ENCODE peak calls at places on chromosomes 16 and 17, in eight cellular contexts. One of them, this sample, is unnamed. For H3K27me3 and H3K36me3, the result is how much of the 10 kb centered on the place peaks cover.

GRCh38 chr16:761580-761979 is 1.0 kb downstream of the MSLN start:
- DNase-seq in GM12878: no peak
- DNase-seq in HCT116: no peak
- DNase-seq in DND-41: no peak
- DNase-seq in iPS DF 6.9: no peak
- DNase-seq in sigmoid colon: no peak
- DNase-seq in adrenal gland: no peak
- DNase-seq in CD4-positive, alpha-beta memory T cell: no peak
- DNase-seq in this sample: no peak

GRCh38 chr16:943971-944370 is 26.8 kb downstream of the LMF1 start:
- DNase-seq in GM12878: no peak
- DNase-seq in HCT116: no peak
- DNase-seq in DND-41: no peak
- DNase-seq in iPS DF 6.9: no peak
- DNase-seq in sigmoid colon: no peak
- DNase-seq in adrenal gland: no peak
- DNase-seq in CD4-positive, alpha-beta memory T cell: no peak
- DNase-seq in this sample: no peak

GRCh38 chr17:32523827-32524552 is 37.2 kb downstream of the CDK5R1 start:
- DNase-seq in GM12878: peak
- DNase-seq in HCT116: no peak
- DNase-seq in DND-41: no peak
- DNase-seq in iPS DF 6.9: no peak
- DNase-seq in sigmoid colon: peak
- DNase-seq in adrenal gland: no peak
- DNase-seq in CD4-positive, alpha-beta memory T cell: peak
- DNase-seq in this sample: no peak

GRCh38 chr17:4678448-4679026 is 25.4 kb downstream of the PELP1 start:
- DNase-seq in GM12878: no peak
- DNase-seq in HCT116: peak
- DNase-seq in DND-41: no peak
- DNase-seq in iPS DF 6.9: no peak
- DNase-seq in sigmoid colon: no peak
- DNase-seq in adrenal gland: no peak
- DNase-seq in CD4-positive, alpha-beta memory T cell: no peak
- DNase-seq in this sample: no peak

GRCh38 chr17:58786586-58787295 is 31.1 kb downstream of the PPM1E start:
- DNase-seq in GM12878: no peak
- DNase-seq in HCT116: peak
- DNase-seq in DND-41: no peak
- DNase-seq in iPS DF 6.9: no peak
- DNase-seq in sigmoid colon: no peak
- DNase-seq in adrenal gland: peak
- DNase-seq in CD4-positive, alpha-beta memory T cell: no peak
- DNase-seq in this sample: no peak

GRCh38 chr17:78197147-78197830 is 10.1 kb downstream of the AFMID start:
- DNase-seq in GM12878: no peak
- DNase-seq in HCT116: no peak
- DNase-seq in DND-41: no peak
- DNase-seq in iPS DF 6.9: no peak
- DNase-seq in sigmoid colon: no peak
- DNase-seq in adrenal gland: no peak
- DNase-seq in CD4-positive, alpha-beta memory T cell: no peak
- DNase-seq in this sample: peak

GRCh38 chr17:44002141-44002848 is 2.1 kb upstream of the NAGS start:
- DNase-seq in GM12878: no peak
- DNase-seq in HCT116: no peak
- DNase-seq in DND-41: no peak
- DNase-seq in iPS DF 6.9: no peak
- DNase-seq in sigmoid colon: no peak
- DNase-seq in adrenal gland: no peak
- DNase-seq in CD4-positive, alpha-beta memory T cell: no peak
- DNase-seq in this sample: no peak

GRCh38 chr16:29877266-29877961 is 14.4 kb upstream of the CDIPT start:
- DNase-seq in GM12878: peak
- DNase-seq in HCT116: peak
- DNase-seq in DND-41: peak
- DNase-seq in iPS DF 6.9: peak
- DNase-seq in sigmoid colon: no peak
- DNase-seq in adrenal gland: peak
- DNase-seq in CD4-positive, alpha-beta memory T cell: peak
- DNase-seq in this sample: peak

GRCh38 chr16:87713469-87714229 is 52.1 kb downstream of the KLHDC4 start:
- DNase-seq in GM12878: no peak
- DNase-seq in HCT116: no peak
- DNase-seq in DND-41: no peak
- DNase-seq in iPS DF 6.9: no peak
- DNase-seq in sigmoid colon: no peak
- DNase-seq in adrenal gland: no peak
- DNase-seq in CD4-positive, alpha-beta memory T cell: peak
- DNase-seq in this sample: no peak

GRCh38 chr16:84670063-84670462 is 21.8 kb downstream of the KLHL36 start:
- DNase-seq in GM12878: no peak
- DNase-seq in HCT116: no peak
- DNase-seq in DND-41: no peak
- DNase-seq in iPS DF 6.9: no peak
- DNase-seq in sigmoid colon: no peak
- DNase-seq in adrenal gland: no peak
- DNase-seq in CD4-positive, alpha-beta memory T cell: no peak
- DNase-seq in this sample: peak

GRCh38 chr17:14144513-14144912 is 75.2 kb downstream of the COX10 start:
- DNase-seq in GM12878: no peak
- DNase-seq in HCT116: no peak
- DNase-seq in DND-41: no peak
- DNase-seq in iPS DF 6.9: no peak
- DNase-seq in sigmoid colon: no peak
- DNase-seq in adrenal gland: no peak
- DNase-seq in CD4-positive, alpha-beta memory T cell: no peak
- DNase-seq in this sample: no peak

GRCh38 chr17:80765241-80766022 is 220.8 kb downstream of the RPTOR start:
- DNase-seq in GM12878: no peak
- DNase-seq in HCT116: no peak
- DNase-seq in DND-41: peak
- DNase-seq in iPS DF 6.9: no peak
- DNase-seq in sigmoid colon: peak
- DNase-seq in adrenal gland: no peak
- DNase-seq in CD4-positive, alpha-beta memory T cell: no peak
- DNase-seq in this sample: no peak

GRCh38 chr17:32283745-32284207 is 18.1 kb downstream of the RHBDL3 start:
- DNase-seq in GM12878: no peak
- DNase-seq in HCT116: no peak
- DNase-seq in DND-41: peak
- DNase-seq in iPS DF 6.9: no peak
- DNase-seq in sigmoid colon: no peak
- DNase-seq in adrenal gland: no peak
- DNase-seq in CD4-positive, alpha-beta memory T cell: no peak
- DNase-seq in this sample: peak

GRCh38 chr17:33234930-33235685 is 58.0 kb downstream of the ASIC2 start:
- DNase-seq in GM12878: no peak
- DNase-seq in HCT116: no peak
- DNase-seq in DND-41: no peak
- DNase-seq in iPS DF 6.9: no peak
- DNase-seq in sigmoid colon: peak
- DNase-seq in adrenal gland: peak
- DNase-seq in CD4-positive, alpha-beta memory T cell: no peak
- DNase-seq in this sample: no peak

GRCh38 chr16:55993088-55993487 is 117.9 kb upstream of the CES5A start:
- DNase-seq in GM12878: no peak
- DNase-seq in HCT116: no peak
- DNase-seq in DND-41: no peak
- DNase-seq in iPS DF 6.9: no peak
- DNase-seq in sigmoid colon: no peak
- DNase-seq in adrenal gland: no peak
- DNase-seq in CD4-positive, alpha-beta memory T cell: no peak
- DNase-seq in this sample: no peak

GRCh38 chr17:330993-331701 is 21.5 kb downstream of the RPH3AL start:
- DNase-seq in GM12878: no peak
- DNase-seq in HCT116: no peak
- DNase-seq in DND-41: peak
- DNase-seq in iPS DF 6.9: no peak
- DNase-seq in sigmoid colon: peak
- DNase-seq in adrenal gland: peak
- DNase-seq in CD4-positive, alpha-beta memory T cell: peak
- DNase-seq in this sample: no peak
- H3K4me3 ChIP-seq in GM12878: no peak
- H3K4me3 ChIP-seq in HCT116: no peak
- H3K4me3 ChIP-seq in DND-41: no peak
- H3K4me3 ChIP-seq in iPS DF 6.9: no peak
- H3K4me3 ChIP-seq in sigmoid colon: peak
- H3K4me3 ChIP-seq in adrenal gland: no peak
- H3K4me3 ChIP-seq in CD4-positive, alpha-beta memory T cell: no peak
- H3K4me3 ChIP-seq in this sample: no peak

DNA sequence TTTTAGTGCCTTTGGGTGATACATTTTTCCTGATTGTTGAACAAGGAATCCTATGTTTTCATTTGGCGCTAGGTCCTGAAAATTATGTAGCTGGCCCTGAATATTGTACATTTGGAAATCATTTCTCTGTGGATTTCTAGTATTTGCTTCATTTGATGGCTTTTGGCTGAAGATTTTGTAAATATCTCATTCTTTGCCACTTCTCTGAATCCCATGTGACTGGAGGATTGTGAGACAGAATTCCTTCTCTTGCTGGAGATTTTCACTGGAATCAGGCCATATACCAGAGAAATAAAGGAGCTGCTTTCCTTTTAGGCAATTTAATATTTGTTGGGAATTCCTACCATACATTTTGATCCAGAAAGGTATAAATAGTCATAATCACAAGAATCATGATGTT is 8.6 kb downstream of the KRT28 start:
- DNase-seq in GM12878: no peak
- DNase-seq in HCT116: no peak
- DNase-seq in DND-41: no peak
- DNase-seq in iPS DF 6.9: no peak
- DNase-seq in sigmoid colon: no peak
- DNase-seq in adrenal gland: no peak
- DNase-seq in CD4-positive, alpha-beta memory T cell: no peak
- DNase-seq in this sample: no peak
- H3K27me3 ChIP-seq in GM12878: under half
- H3K27me3 ChIP-seq in HCT116: under half
- H3K27me3 ChIP-seq in DND-41: under half
- H3K27me3 ChIP-seq in iPS DF 6.9: under half
- H3K27me3 ChIP-seq in sigmoid colon: under half
- H3K27me3 ChIP-seq in adrenal gland: under half
- H3K27me3 ChIP-seq in CD4-positive, alpha-beta memory T cell: under half
- H3K27me3 ChIP-seq in this sample: under half

DNA sequence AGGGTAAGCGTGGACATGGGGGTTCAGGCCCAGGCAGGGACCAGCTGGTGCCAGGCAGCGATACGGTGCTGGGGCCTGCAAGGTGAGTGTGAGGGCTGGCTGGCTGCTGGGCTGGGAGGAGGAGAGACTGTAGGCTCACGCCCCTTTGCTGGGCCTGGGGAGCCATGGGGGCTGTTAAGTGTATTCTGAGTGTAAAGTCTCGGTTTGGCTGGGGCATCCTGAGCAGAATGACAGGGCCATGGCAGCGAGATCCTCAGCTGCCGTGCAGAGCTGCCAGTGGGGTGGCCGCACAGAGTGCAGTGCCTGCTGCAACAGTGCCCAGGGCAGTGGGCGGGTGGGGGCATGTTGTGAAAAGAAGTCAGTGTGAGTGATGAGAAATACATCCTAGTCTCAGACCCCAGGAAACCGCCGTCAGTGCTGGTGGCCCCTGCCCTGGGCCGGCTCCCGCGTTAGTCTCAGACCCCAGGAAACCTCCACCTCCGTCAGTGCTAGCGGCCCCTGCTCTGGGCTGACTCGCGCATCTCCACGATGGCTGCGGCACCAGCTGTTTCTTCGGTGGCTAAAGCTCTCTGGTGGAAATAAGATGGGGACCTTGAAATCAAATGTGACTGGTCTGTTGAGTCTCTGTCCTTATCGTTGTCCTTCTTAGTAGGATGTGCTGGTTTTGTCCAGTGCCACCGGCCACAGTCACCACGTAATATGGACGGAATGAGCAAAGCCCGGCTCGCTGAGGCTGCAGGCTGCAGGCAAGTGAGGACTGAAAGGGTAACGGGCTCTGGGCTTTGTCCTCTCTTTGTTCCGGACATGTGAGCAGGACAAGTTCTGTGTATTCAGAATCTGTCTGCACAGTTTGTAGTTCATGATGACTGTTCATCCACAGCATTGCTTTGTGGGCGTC is 22.9 kb downstream of the ACSF3 start:
- DNase-seq in GM12878: no peak
- DNase-seq in HCT116: no peak
- DNase-seq in DND-41: no peak
- DNase-seq in iPS DF 6.9: no peak
- DNase-seq in sigmoid colon: no peak
- DNase-seq in adrenal gland: peak
- DNase-seq in CD4-positive, alpha-beta memory T cell: no peak
- DNase-seq in this sample: no peak
- H3K36me3 ChIP-seq in GM12878: under half
- H3K36me3 ChIP-seq in HCT116: under half
- H3K36me3 ChIP-seq in DND-41: half or more
- H3K36me3 ChIP-seq in iPS DF 6.9: under half
- H3K36me3 ChIP-seq in sigmoid colon: half or more
- H3K36me3 ChIP-seq in adrenal gland: under half
- H3K36me3 ChIP-seq in CD4-positive, alpha-beta memory T cell: under half
- H3K36me3 ChIP-seq in this sample: under half

DNA sequence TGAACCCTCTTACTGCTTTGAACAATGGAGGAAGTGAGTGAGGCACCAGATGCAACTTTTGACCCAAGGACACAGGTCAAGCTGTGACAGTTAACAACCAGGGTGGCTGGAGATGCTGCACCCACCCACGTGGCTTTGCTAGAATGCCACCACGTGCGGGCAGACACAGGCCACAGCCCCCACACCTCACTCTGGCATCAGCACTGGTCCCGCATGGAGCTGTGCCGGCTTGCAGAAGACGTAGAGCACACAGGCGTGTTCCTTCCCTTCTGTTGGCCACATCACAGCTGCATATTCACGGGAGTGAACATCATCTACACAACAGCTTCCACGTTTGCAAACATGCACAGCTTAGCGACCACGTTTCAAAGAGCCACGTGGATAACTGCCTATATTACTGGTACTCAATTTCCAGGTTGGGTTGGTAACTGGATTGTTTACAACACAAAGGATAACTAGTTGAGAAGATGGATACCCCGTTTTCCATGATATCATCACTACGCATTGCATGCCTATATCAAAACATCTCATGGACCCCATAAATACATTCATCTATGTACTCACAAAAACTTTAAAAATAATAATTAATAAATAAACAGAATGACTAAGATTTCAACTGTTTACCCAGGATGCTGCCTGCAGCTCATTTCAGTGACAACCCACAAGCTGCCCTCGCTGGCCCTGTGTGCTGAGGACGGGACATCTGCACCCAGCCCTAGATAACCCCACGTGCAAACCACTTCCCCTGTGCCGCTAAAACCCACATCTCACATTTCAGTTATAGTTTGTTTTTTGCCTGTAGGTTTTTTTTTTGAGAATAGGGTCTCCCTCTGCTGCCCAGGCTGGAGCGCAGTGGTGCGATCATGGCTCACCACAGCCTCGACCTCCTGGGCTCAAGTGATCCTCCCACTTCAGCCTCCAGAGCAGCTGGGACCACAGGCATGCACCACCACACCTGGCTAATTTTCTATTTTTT is 132.0 kb downstream of the ANKRD11 start:
- DNase-seq in GM12878: no peak
- DNase-seq in HCT116: no peak
- DNase-seq in DND-41: peak
- DNase-seq in iPS DF 6.9: no peak
- DNase-seq in sigmoid colon: no peak
- DNase-seq in adrenal gland: no peak
- DNase-seq in CD4-positive, alpha-beta memory T cell: peak
- DNase-seq in this sample: no peak
- H3K4me3 ChIP-seq in GM12878: no peak
- H3K4me3 ChIP-seq in HCT116: no peak
- H3K4me3 ChIP-seq in DND-41: no peak
- H3K4me3 ChIP-seq in iPS DF 6.9: no peak
- H3K4me3 ChIP-seq in sigmoid colon: no peak
- H3K4me3 ChIP-seq in adrenal gland: no peak
- H3K4me3 ChIP-seq in CD4-positive, alpha-beta memory T cell: peak
- H3K4me3 ChIP-seq in this sample: no peak

GRCh38 chr17:47751471-47751870 is 18.4 kb downstream of the TBX21 start:
- DNase-seq in GM12878: no peak
- DNase-seq in HCT116: no peak
- DNase-seq in DND-41: no peak
- DNase-seq in iPS DF 6.9: no peak
- DNase-seq in sigmoid colon: no peak
- DNase-seq in adrenal gland: no peak
- DNase-seq in CD4-positive, alpha-beta memory T cell: no peak
- DNase-seq in this sample: no peak
- H3K27me3 ChIP-seq in GM12878: under half
- H3K27me3 ChIP-seq in HCT116: under half
- H3K27me3 ChIP-seq in DND-41: under half
- H3K27me3 ChIP-seq in iPS DF 6.9: under half
- H3K27me3 ChIP-seq in sigmoid colon: under half
- H3K27me3 ChIP-seq in adrenal gland: under half
- H3K27me3 ChIP-seq in CD4-positive, alpha-beta memory T cell: under half
- H3K27me3 ChIP-seq in this sample: under half